ENCODE peak calls at places on chromosomes 16 and 17, in five cellular contexts. T is iris pigment epithelial cell; Z is NCI-H1930; J is NCI-H748 treated with DMSO at 0.1 percent for 48 hours; C is stimulated activated CD4-positive, alpha-beta T cell treated with anti-CD3 and anti-CD28 coated beads, Interleukin-4, amount 100 ng/mL, for 1 hour. N is an unnamed sample.

GRCh38 chr17:68178831-68179230 is 69.0 kb upstream of the AMZ2 start:
- DNase-seq in J (no peak), T (no peak), Z (no peak), C (no peak), N (no peak)

GRCh38 chr16:74169687-74170522 is 126.7 kb upstream of the PSMD7 start:
- DNase-seq in C (no peak), J (no peak), Z (no peak), T (peak), N (no peak)

GRCh38 chr16:84514874-84515835 is 10.7 kb upstream of the MEAK7 start:
- DNase-seq in Z (no peak), T (no peak), J (no peak), C (peak), N (peak)

GRCh38 chr17:14346801-14347200 is 45.9 kb downstream of the HS3ST3B1 start:
- DNase-seq in C (no peak), T (no peak), Z (no peak), J (no peak), N (no peak)

GRCh38 chr16:80754479-80754878 is 49.9 kb downstream of the CDYL2 start:
- DNase-seq in Z (no peak), J (no peak), T (no peak), C (no peak), N (no peak)

GRCh38 chr17:9905902-9906301 is 831 bp upstream of the RCVRN start:
- DNase-seq in J (no peak), Z (no peak), T (peak), C (no peak), N (peak)

GRCh38 chr16:85535352-85536072 is 77.6 kb upstream of the GSE1 start:
- DNase-seq in T (no peak), C (no peak), J (no peak), Z (no peak), N (no peak)

GRCh38 chr17:45841883-45842525 is 2.7 kb upstream of the SPPL2C start:
- DNase-seq in Z (no peak), T (peak), C (no peak), J (no peak), N (no peak)

GRCh38 chr17:35808962-35809854 is at the start of gene TAF15:
- DNase-seq in Z (peak), J (peak), T (peak), C (peak), N (peak)

GRCh38 chr16:15492091-15492740 is 57.8 kb downstream of the BMERB1 start:
- DNase-seq in J (no peak), T (no peak), C (no peak), Z (no peak), N (no peak)

GRCh38 chr16:2512920-2513404 is 790 bp upstream of the ATP6V0C start:
- DNase-seq in T (no peak), C (no peak), Z (peak), J (no peak), N (no peak)

GRCh38 chr17:14289162-14289561 is 11.7 kb upstream of the HS3ST3B1 start:
- DNase-seq in Z (no peak), T (no peak), J (no peak), C (no peak), N (no peak)

GRCh38 chr17:46003907-46004748 is 5.1 kb downstream of the STH start:
- DNase-seq in Z (no peak), C (no peak), T (peak), J (peak), N (no peak)

GRCh38 chr17:82022310-82022980 is at the start of gene CENPX:
- DNase-seq in Z (no peak), T (no peak), C (no peak), J (no peak), N (no peak)

GRCh38 chr17:77535892-77536291 is 395.1 kb downstream of the SEC14L1 start:
- DNase-seq in Z (no peak), C (no peak), T (no peak), J (no peak), N (no peak)

GRCh38 chr16:72109966-72110530 is 16.4 kb downstream of the DHX38 start:
- DNase-seq in C (no peak), T (no peak), J (no peak), Z (no peak), N (no peak)

GRCh38 chr16:30060354-30061194 is 5.0 kb upstream of the ALDOA start:
- DNase-seq in Z (no peak), C (no peak), J (no peak), T (no peak), N (no peak)

GRCh38 chr17:57138030-57138911 is 53.2 kb downstream of the AKAP1 start:
- DNase-seq in T (no peak), C (no peak), Z (no peak), J (no peak), N (no peak)

GRCh38 chr16:18059089-18059488 is 277.4 kb downstream of the NPIPA8 start:
- DNase-seq in Z (no peak), C (no peak), T (no peak), J (no peak), N (no peak)

GRCh38 chr16:71995038-71995437 is 5.2 kb downstream of the PKD1L3 start:
- DNase-seq in C (no peak), Z (no peak), T (no peak), J (no peak), N (no peak)

GRCh38 chr16:28092721-28093382 is 29.3 kb upstream of the GSG1L start:
- DNase-seq in T (no peak), Z (no peak), C (no peak), J (no peak), N (no peak)

GRCh38 chr17:51371732-51372151 is 111.4 kb downstream of the UTP18 start:
- DNase-seq in C (peak), J (peak), Z (peak), T (peak), N (peak)

GRCh38 chr16:50702725-50703124 is 9.3 kb downstream of the NOD2 start:
- DNase-seq in Z (no peak), T (no peak), C (no peak), J (no peak), N (no peak)

GRCh38 chr16:51429041-51429440 is 278.0 kb upstream of the SALL1 start:
- DNase-seq in Z (no peak), J (no peak), C (no peak), T (no peak), N (no peak)

GRCh38 chr16:50450957-50451356 is 82.2 kb upstream of the BRD7 start:
- DNase-seq in J (no peak), C (no peak), Z (no peak), T (no peak), N (no peak)